ENCODE peak calls at places on chromosomes 11 and 22, in seven cellular contexts. W is endothelial cell of umbilical vein, C is K562, H is HCT116, V is SK-N-SH, E is HepG2, Q is H1. F is an unnamed sample.

GRCh38 chr11:120293038-120293800 is 31.9 kb upstream of the TLCD5 start:
- DNase-seq in H (no peak), W (no peak), C (no peak), E (no peak), Q (no peak), V (no peak), F (no peak)

GRCh38 chr11:45737056-45737455 is 67.9 kb upstream of the SLC35C1 start:
- DNase-seq in C (no peak), V (no peak), W (no peak), E (no peak), Q (no peak), H (no peak), F (no peak)

GRCh38 chr11:106152013-106152412 is 74.6 kb downstream of the AASDHPPT start:
- DNase-seq in V (no peak), E (no peak), H (no peak), C (no peak), W (no peak), Q (no peak), F (peak; percentile 51)

GRCh38 chr22:30444632-30445437 is 19.3 kb downstream of the MTFP1 start:
- DNase-seq in V (peak; percentile 86), H (peak; percentile 54), W (peak; percentile 76), E (peak; percentile 41), Q (peak; percentile 91), C (peak; percentile 79), F (peak; percentile 89)

GRCh38 chr11:71454470-71455113 is 1.6 kb downstream of the NADSYN1 start:
- DNase-seq in V (no peak), W (no peak), Q (no peak), H (no peak), E (no peak), C (no peak), F (no peak)

GRCh38 chr22:35740616-35741015 is 22.9 kb downstream of the APOL5 start:
- DNase-seq in E (no peak), V (no peak), C (no peak), Q (no peak), H (no peak), W (no peak), F (no peak)

GRCh38 chr11:44726278-44727113 is at the start of gene TSPAN18:
- DNase-seq in Q (peak; percentile 83), E (no peak), V (peak; percentile 88), H (no peak), C (peak; percentile 70), W (no peak), F (peak; percentile 78)

GRCh38 chr11:17906436-17906835 is 106.4 kb downstream of the SERGEF start:
- DNase-seq in C (peak; percentile 29), Q (peak; percentile 73), E (no peak), W (no peak), V (peak; percentile 62), H (no peak), F (peak; percentile 92)

GRCh38 chr22:47816121-47816915 is 1053.9 kb downstream of the TBC1D22A start:
- DNase-seq in Q (no peak), V (no peak), C (no peak), E (no peak), W (no peak), H (no peak), F (no peak)

GRCh38 chr11:63573881-63574855 is 11.0 kb upstream of the PLAAT2 start:
- DNase-seq in H (no peak), V (no peak), Q (no peak), E (peak; percentile 78), C (peak; percentile 34), W (peak; percentile 32), F (no peak)

GRCh38 chr11:110077866-110078325 is 15.3 kb upstream of the ZC3H12C start:
- DNase-seq in W (peak; percentile 68), V (no peak), C (no peak), Q (no peak), H (no peak), E (peak; percentile 13), F (peak; percentile 6)

GRCh38 chr22:35838849-35839646 is 121.4 kb downstream of the APOL5 start:
- DNase-seq in H (peak; percentile 24), E (peak; percentile 45), C (no peak), V (no peak), Q (no peak), W (peak; percentile 52), F (peak; percentile 70)

GRCh38 chr22:23065495-23066122 is 4.7 kb upstream of the GNAZ start:
- DNase-seq in V (peak; percentile 10), Q (no peak), E (no peak), W (no peak), H (no peak), C (peak; percentile 59), F (no peak)

GRCh38 chr11:119663279-119663678 is 65.7 kb downstream of the NECTIN1 start:
- DNase-seq in H (no peak), W (no peak), C (no peak), Q (no peak), V (no peak), E (peak; percentile 53), F (no peak)

GRCh38 chr11:35178862-35179261 is 39.9 kb downstream of the CD44 start:
- DNase-seq in Q (no peak), V (no peak), W (no peak), C (no peak), H (no peak), E (no peak), F (no peak)

GRCh38 chr11:61509058-61510029 is 795 bp downstream of the LRRC10B start:
- DNase-seq in W (peak; percentile 76), V (peak; percentile 92), E (peak; percentile 63), H (peak; percentile 37), Q (peak; percentile 84), C (peak; percentile 81), F (peak; percentile 92)

GRCh38 chr11:115624065-115624464 is 119.8 kb upstream of the CADM1 start:
- DNase-seq in E (no peak), W (no peak), Q (no peak), H (no peak), C (no peak), V (no peak), F (no peak)

GRCh38 chr22:28600546-28601143 is 79.0 kb downstream of the TTC28 start:
- DNase-seq in Q (no peak), W (peak; percentile 73), C (peak; percentile 17), E (peak; percentile 53), H (peak; percentile 24), V (peak; percentile 25), F (peak; percentile 78)

GRCh38 chr11:11600288-11600687 is 21.5 kb downstream of the GALNT18 start:
- DNase-seq in C (no peak), Q (no peak), W (no peak), H (no peak), V (no peak), E (no peak), F (no peak)

GRCh38 chr11:92322225-92322624 is 97.6 kb downstream of the FAT3 start:
- DNase-seq in V (no peak), E (no peak), W (no peak), Q (no peak), C (no peak), H (no peak), F (no peak)

GRCh38 chr11:6757373-6757967 is 14.3 kb downstream of the OR2AG2 start:
- DNase-seq in V (peak; percentile 27), H (peak; percentile 32), W (peak; percentile 73), E (peak; percentile 44), C (peak; percentile 24), Q (peak; percentile 48), F (peak; percentile 81)

GRCh38 chr11:15199693-15200092 is 85.0 kb downstream of the INSC start:
- DNase-seq in C (no peak), Q (no peak), W (no peak), H (no peak), E (no peak), V (no peak), F (no peak)

GRCh38 chr11:117249571-117249970 is 17.1 kb downstream of the RNF214 start:
- DNase-seq in W (no peak), C (no peak), Q (no peak), H (no peak), V (no peak), E (no peak), F (no peak)

DNA sequence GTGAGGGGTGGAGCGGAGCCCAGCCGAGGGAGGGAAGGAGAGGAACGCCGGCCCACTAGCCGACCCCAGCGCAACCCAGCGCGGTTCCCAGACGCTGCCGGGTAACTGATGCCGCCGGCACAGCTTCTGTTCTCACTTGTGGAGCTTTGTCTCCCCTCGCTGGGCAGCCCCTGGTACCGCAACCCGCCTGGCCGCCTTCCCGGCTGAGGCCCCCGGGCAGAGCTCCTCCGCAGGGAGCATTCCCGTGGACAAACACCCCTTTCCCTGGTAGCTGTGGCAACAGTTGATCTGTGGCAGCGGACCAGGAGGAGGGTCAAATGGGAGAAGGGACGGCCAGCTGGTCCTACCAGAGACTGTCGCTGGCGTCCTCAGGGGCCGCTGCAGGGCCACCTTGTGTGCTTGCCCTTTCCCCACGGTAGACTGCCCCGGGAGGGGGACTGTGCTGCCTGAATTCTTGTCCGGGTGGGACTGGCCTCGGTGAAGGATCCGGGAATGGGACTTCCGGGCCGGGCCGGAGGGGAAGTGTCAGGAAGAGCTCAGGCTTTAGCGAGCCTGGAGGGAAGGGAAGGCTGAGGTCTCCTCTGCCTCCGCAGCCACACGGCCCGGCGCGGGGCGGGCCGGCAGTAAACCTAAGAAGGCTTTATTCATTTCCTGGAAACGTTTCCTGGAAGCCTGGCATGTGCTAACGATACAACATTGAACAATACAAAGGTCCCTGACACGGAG is 468.0 kb downstream of the OPCML start:
- DNase-seq in C (no peak), Q (peak; percentile 88), E (peak; percentile 16), V (peak; percentile 91), H (no peak), W (peak; percentile 48), F (peak; percentile 94)
- TF ChIP-seq POLR2AphosphoS5 in C (no peak), Q (no peak), E (no peak), V (no peak), H (no peak), W (no peak), F (peak; percentile 66)

GRCh38 chr11:1023811-1024596 is 12.5 kb downstream of the MUC6 start:
- DNase-seq in H (no peak), E (no peak), W (no peak), V (no peak), Q (no peak), C (no peak), F (no peak)
- H4K20me1 ChIP-seq in H (no peaks in the 10 kb centered on the region), E (no peaks in the 10 kb centered on the region), W (no peaks in the 10 kb centered on the region), V (no peaks in the 10 kb centered on the region), Q (peaks cover 8% of the 10 kb centered on the region), C (no peaks in the 10 kb centered on the region), F (no peaks in the 10 kb centered on the region)

DNA sequence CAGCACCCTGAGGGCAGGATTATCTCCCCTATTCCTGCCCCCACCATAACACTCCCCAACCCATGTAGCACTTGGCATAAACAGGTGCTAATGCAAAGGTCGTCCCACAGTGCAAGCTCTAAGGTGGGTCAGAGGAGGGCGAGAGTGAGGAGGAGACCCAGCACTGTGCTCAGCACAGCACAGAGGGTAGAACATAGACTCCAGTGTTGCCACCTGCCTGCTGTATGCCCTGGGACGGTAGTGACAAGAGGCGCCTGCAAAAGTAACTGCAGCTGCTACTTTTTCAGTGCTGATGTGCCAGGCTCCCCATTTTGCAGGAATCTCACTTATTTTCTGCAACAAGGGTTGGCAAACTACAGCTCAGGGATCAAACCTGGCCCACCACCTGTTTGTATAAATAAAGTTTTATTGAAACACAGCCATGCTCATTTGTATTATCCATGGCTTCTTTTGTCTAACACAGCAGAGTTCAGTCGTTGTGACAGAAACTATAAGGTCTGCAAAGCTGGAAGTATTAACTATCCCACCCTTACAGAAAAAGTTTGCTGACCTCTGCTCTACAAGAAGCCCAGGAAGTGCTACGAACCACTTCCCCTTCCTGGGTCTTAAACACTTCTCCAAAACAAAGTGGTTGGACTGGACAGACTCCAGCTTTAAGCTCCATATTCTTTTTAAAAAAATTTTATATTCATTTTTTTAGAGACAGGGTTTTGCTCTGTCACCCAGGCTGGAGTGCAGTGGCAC is 16.9 kb upstream of the CDC42BPG start:
- DNase-seq in H (no peak), Q (no peak), C (no peak), V (no peak), W (no peak), E (no peak), F (no peak)
- H3K4me1 ChIP-seq in H (peaks cover 20% of the 10 kb centered on the region), Q (peaks cover 14% of the 10 kb centered on the region), C (peaks cover 47% of the 10 kb centered on the region), V (peaks cover 10% of the 10 kb centered on the region), W (peaks cover 38% of the 10 kb centered on the region), E (peaks cover 46% of the 10 kb centered on the region), F (peaks cover 23% of the 10 kb centered on the region)

GRCh38 chr11:95363189-95363588 is 132.2 kb upstream of the SESN3 start:
- DNase-seq in Q (no peak), H (no peak), E (no peak), V (no peak), C (no peak), W (no peak), F (no peak)
- TF ChIP-seq POLR2AphosphoS5 in Q (no peak), H (no peak), E (no peak), V (no peak), C (no peak), W (no peak), F (no peak)